ENCODE peak calls at places on chromosomes 2 and 18, in six cellular contexts. L is pancreas, Z is cardiac muscle cell, X is lower lobe of right lung, T is OCI-LY7, V is body of pancreas. F is an unnamed sample.
A peak's percentile ranks its signal among the peaks of the same experiment; 100 is the strongest.

GRCh38 chr2:240506406-240507059 is 51.3 kb downstream of the ANKMY1 start:
- DNase-seq in L (no peak), Z (no peak), X (peak; percentile 31), T (no peak), V (no peak), F (peak; percentile 49)

GRCh38 chr2:120016800-120017199 is 3.9 kb downstream of the EPB41L5 start:
- DNase-seq in L (no peak), Z (no peak), X (no peak), T (no peak), V (no peak), F (no peak)

GRCh38 chr2:12005886-12006681 is 259.7 kb downstream of the LPIN1 start:
- DNase-seq in L (peak; percentile 63), Z (no peak), X (no peak), T (peak; percentile 11), V (peak; percentile 84), F (no peak)

GRCh38 chr18:40866013-40866644 is 1088.9 kb upstream of the PIK3C3 start:
- DNase-seq in L (no peak), Z (no peak), X (no peak), T (no peak), V (no peak), F (no peak)

GRCh38 chr2:103174711-103175110 is 412.9 kb downstream of the TMEM182 start:
- DNase-seq in L (no peak), Z (no peak), X (no peak), T (no peak), V (no peak), F (no peak)

GRCh38 chr2:18516112-18516511 is 44.3 kb downstream of the RDH14 start:
- DNase-seq in L (no peak), Z (peak; percentile 39), X (no peak), T (no peak), V (no peak), F (no peak)

GRCh38 chr2:158998486-158999248 is 30.2 kb downstream of the TANC1 start:
- DNase-seq in L (no peak), Z (no peak), X (no peak), T (no peak), V (no peak), F (no peak)

GRCh38 chr2:2302359-2302758 is 28.7 kb downstream of the MYT1L start:
- DNase-seq in L (no peak), Z (no peak), X (no peak), T (no peak), V (no peak), F (no peak)

DNA sequence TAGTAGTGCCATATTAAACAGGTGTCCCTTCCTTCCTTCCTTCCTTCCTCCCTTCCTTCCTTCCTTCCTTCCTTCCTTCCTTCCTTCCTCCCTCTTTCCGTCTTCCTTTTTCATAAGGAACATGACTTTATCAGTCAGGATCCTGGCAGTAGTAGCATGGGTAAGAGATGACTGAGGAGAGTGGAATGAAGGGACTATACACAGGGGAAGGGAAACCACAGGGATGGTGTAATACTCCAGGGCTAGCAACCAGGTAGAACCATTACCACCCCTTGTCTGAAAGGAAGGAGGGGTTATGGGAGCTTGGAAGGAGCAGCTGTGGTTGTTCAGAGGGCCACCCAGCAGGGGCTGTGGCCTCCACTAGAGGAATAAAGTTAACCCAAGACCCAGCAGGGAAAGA is 23.2 kb upstream of the KDM3A start:
- DNase-seq in L (no peak), Z (no peak), X (no peak), T (no peak), V (no peak), F (no peak)
- H3K27ac ChIP-seq in L (no peak overlapping the region), Z (no peak overlapping the region), X (no peak overlapping the region), T (no peak overlapping the region), V (no peak overlapping the region), F (no peak overlapping the region)

GRCh38 chr2:99554238-99554637 is 64.4 kb upstream of the REV1 start:
- DNase-seq in L (no peak), Z (peak; percentile 13), X (no peak), T (no peak), V (peak; percentile 9), F (no peak)
- TF ChIP-seq CTCF in L (no peak), Z (peak; percentile 13), X (no peak), T (peak; percentile 11), V (no peak), F (no peak)

GRCh38 chr18:10713400-10713799 is 187.6 kb downstream of the NAPG start:
- DNase-seq in L (no peak), Z (peak; percentile 34), X (no peak), T (no peak), V (no peak), F (no peak)

GRCh38 chr18:10718809-10719208 is 193.0 kb downstream of the NAPG start:
- DNase-seq in L (no peak), Z (no peak), X (no peak), T (no peak), V (no peak), F (no peak)

GRCh38 chr18:10715791-10716190 is 190.0 kb downstream of the NAPG start:
- DNase-seq in L (no peak), Z (no peak), X (no peak), T (no peak), V (peak; percentile 14), F (no peak)
- H3K27ac ChIP-seq in L (no peak overlapping the region), Z (no peak overlapping the region), X (no peak overlapping the region), T (no peak overlapping the region), V (no peak overlapping the region), F (no peak overlapping the region)

GRCh38 chr2:219619235-219619634 is 8.2 kb upstream of the SLC4A3 start:
- DNase-seq in L (no peak), Z (peak; percentile 40), X (no peak), T (no peak), V (no peak), F (no peak)
- TF ChIP-seq CTCF in L (no peak), Z (no peak), X (no peak), T (peak; percentile 24), V (no peak), F (no peak)

DNA sequence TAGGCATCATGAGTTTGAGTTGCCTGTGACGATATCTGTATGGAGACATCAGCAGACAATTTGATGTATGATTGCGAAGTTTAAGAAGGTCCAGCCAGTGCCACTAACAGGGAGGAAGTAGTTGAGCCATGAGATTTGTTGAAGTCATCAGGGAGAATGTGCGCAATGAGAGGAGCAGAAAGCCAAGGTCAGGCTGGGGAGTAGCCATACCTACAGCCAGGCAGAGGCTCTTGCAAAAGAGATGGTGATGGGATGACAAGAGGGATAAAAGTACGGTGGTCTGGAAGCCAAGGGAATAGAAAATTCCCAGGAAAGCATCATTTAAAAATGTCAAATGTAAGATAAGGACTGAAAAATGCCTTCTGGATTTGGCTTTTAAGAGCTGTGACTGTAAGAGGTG is 51.2 kb downstream of the LIMS1 start:
- DNase-seq in L (no peak), Z (no peak), X (no peak), T (no peak), V (no peak), F (no peak)
- H3K27ac ChIP-seq in L (no peak overlapping the region), Z (no peak overlapping the region), X (no peak overlapping the region), T (no peak overlapping the region), V (no peak overlapping the region), F (no peak overlapping the region)

DNA sequence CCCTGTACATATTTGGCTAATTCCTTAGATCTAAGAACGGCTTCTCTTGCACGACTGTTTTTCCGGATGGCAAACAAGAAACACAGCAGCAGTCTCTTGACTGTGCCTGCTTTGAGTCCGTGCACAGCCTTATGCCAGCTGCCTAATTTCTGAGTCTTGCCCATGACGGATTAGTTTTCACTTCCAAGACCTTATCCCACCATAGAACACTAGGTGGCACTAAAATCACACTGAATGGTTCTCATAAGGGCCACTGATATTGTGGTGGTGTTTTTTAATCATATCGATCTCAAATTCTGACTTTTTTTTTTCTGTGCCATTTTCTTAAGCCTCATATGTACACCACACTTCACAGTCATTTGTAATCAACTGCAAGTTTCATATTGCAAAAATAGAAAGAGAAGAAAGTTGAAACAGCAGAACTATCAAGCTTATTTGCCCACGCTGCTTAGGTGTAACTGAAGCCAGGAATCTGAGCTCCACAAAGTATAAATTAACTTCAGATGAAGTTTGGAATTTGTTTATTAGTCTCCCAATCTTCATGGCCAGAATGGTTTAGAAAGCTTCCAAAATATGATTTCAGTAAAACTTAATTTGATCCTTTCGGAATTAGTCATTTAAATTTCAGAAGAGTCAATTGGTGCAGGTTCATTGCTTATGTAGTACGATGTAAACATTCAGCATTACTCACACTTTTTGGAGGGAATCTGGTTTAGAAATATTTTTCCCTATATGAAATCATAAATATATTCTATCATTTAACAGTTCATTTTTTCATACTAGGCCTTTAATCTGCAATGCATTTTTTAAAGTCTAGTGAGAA is 45.5 kb upstream of the SCN7A start:
- DNase-seq in L (no peak), Z (peak; percentile 79), X (no peak), T (peak; percentile 52), V (peak; percentile 41), F (no peak)
- TF ChIP-seq CTCF in L (peak; percentile 78), Z (peak; percentile 78), X (peak; percentile 77), T (peak; percentile 88), V (peak; percentile 74), F (peak; percentile 50)

DNA sequence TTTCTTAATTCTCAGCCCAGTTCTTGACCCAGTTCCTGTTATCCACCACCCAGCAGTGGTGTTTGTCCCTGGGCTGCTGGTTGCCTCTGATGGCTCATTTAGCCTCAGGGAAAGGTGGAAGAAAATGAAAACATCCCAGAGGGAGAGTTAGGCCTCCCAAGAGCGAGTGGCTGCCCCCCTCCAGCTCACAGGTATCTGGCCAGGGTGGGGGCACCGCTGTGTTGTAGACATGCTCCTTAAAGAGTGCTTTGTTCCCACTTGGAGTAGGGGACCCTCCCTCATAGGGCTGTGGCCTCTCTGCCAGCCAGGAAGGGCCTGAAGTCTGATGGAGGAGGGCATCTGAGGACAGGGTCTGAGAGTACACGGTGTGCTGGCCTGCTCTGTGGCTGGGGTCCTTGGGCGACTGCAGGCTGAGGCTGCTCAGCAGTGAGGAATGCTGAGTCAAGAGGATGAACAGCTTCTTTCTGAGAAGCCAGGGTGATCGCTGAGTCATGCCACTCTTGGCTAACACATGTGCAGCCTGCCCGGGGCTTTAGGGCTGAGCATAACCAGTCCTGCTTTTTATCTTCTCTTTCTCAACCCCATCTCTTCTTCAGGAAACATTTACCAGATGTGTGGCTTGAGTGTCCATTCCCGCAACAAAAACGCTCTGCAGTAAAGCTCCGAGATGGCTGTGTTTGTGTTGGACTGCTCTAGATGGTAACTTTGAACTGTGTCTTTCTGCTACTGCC is 72.4 kb downstream of the IL1R2 start:
- DNase-seq in L (peak; percentile 71), Z (peak; percentile 91), X (peak; percentile 87), T (no peak), V (peak; percentile 86), F (peak; percentile 96)
- H3K27ac ChIP-seq in L (peak overlapping the region; percentile 63), Z (peak overlapping the region; percentile 78), X (peak overlapping the region; percentile 89), T (no peak overlapping the region), V (peak overlapping the region; percentile 55), F (peak overlapping the region; percentile 91)

DNA sequence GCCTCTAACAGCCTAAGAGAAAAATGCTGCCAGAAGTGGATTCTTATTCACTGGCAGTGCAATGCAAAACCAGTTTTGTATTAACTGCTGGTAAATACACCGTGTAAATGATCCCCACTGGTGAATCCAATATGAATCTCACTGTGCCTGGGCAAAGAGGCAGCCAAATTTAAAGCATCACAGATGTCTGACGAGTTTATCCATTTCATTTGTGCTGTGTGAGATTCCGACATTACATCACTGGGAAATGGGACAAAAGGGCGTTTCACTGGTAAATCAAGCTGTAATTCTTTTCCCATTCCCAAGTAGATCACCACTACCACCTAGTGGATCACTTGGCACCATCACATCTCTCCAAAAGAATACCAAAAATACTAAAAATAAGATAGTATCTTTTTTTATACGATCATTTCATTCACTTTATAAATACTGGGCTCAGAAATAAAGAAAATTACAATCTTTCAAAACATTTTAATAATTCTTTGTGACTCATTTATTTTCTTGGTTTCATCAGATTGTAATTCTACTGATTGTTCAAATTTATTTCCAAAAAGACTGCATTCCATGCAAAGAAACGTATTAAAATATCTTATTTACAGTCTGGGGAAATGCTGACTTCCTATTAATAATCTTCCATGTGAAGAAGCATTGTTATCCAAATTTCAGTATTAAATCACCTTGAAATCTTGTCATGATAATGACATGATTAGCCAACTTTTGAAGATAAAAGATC is 125.6 kb downstream of the GRB14 start:
- DNase-seq in L (no peak), Z (peak; percentile 14), X (no peak), T (no peak), V (no peak), F (no peak)
- TF ChIP-seq CTCF in L (no peak), Z (peak; percentile 70), X (peak; percentile 27), T (peak; percentile 53), V (peak; percentile 8), F (no peak)

GRCh38 chr2:172282944-172283343 is 144.4 kb upstream of the ITGA6 start:
- DNase-seq in L (no peak), Z (no peak), X (no peak), T (no peak), V (no peak), F (no peak)
- H3K27ac ChIP-seq in L (no peak overlapping the region), Z (no peak overlapping the region), X (no peak overlapping the region), T (no peak overlapping the region), V (no peak overlapping the region), F (no peak overlapping the region)